ENCODE peak calls at places on chromosomes 16 and 17, in nine cellular contexts. U is epithelial cell of proximal tubule; S is mammary epithelial cell; D is GM23338; R is astrocyte of the spinal cord; C is ovary; G is foreskin fibroblast; T is CD4-positive, alpha-beta T cell; N is Peyer's patch. Z is an unnamed sample.

GRCh38 chr16:9107025-9107970 is 15.9 kb downstream of the HAPSTR1 start:
- DNase-seq in U (no peak), S (no peak), D (no peak), R (no peak), C (no peak), G (no peak), T (no peak), N (no peak), Z (peak; percentile 52)

GRCh38 chr17:77396610-77397009 is 255.8 kb downstream of the SEC14L1 start:
- DNase-seq in U (no peak), S (no peak), D (no peak), R (no peak), C (no peak), G (peak; percentile 87), T (no peak), N (no peak), Z (no peak)

GRCh38 chr17:50944054-50944901 is 78.1 kb upstream of the TOB1 start:
- DNase-seq in U (no peak), S (no peak), D (peak; percentile 74), R (no peak), C (peak; percentile 62), G (peak; percentile 71), T (peak; percentile 68), N (peak; percentile 93), Z (no peak)

GRCh38 chr16:68284847-68285246 is 20.5 kb downstream of the SLC7A6 start:
- DNase-seq in U (no peak), S (no peak), D (no peak), R (no peak), C (no peak), G (no peak), T (no peak), N (peak; percentile 84), Z (no peak)

GRCh38 chr17:46720408-46720807 is 98.1 kb downstream of the WNT3 start:
- DNase-seq in U (no peak), S (no peak), D (no peak), R (no peak), C (no peak), G (no peak), T (no peak), N (no peak), Z (no peak)

GRCh38 chr17:77428901-77429734 is 288.3 kb downstream of the SEC14L1 start:
- DNase-seq in U (no peak), S (no peak), D (no peak), R (no peak), C (no peak), G (no peak), T (no peak), N (no peak), Z (no peak)

GRCh38 chr16:7338826-7339225 is 6.2 kb downstream of the RBFOX1 start:
- DNase-seq in U (no peak), S (no peak), D (no peak), R (no peak), C (no peak), G (no peak), T (no peak), N (no peak), Z (no peak)

GRCh38 chr17:48723555-48724239 is 712 bp downstream of the PRAC2 start:
- DNase-seq in U (no peak), S (no peak), D (peak; percentile 88), R (no peak), C (no peak), G (no peak), T (no peak), N (no peak), Z (no peak)

GRCh38 chr17:79811036-79811887 is 14.4 kb upstream of the CBX8 start:
- DNase-seq in U (no peak), S (peak; percentile 43), D (peak; percentile 65), R (no peak), C (no peak), G (no peak), T (no peak), N (no peak), Z (no peak)

GRCh38 chr16:4245400-4245799 is 3.5 kb upstream of the SRL start:
- DNase-seq in U (no peak), S (no peak), D (no peak), R (no peak), C (no peak), G (peak; percentile 36), T (no peak), N (no peak), Z (no peak)

GRCh38 chr17:36755586-36755985 is 154.2 kb downstream of the MRM1 start:
- DNase-seq in U (no peak), S (peak; percentile 18), D (peak; percentile 85), R (no peak), C (no peak), G (no peak), T (peak; percentile 13), N (peak; percentile 60), Z (no peak)

DNA sequence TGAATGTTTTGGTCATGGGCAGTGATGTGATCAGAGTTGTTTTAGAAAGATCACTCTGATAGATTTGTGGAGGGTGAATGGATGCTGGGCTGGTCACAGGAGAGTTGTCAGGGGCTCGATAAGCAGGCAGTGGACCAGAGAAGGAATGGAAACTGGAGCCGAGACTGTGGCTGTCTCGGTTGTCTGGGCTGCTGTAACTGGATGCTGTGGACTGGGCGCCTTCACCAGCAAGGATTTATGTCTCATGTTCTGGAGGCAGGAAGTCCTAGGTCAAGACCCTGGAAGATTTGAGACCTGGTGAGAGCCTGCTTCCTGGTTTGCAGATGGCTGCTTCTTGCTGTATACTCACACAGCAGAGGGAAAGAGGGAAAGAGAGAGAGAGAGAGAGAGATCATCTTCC is 203.6 kb downstream of the HS3ST4 start:
- DNase-seq in U (no peak), S (no peak), D (no peak), R (no peak), C (no peak), G (no peak), T (no peak), N (no peak), Z (no peak)
- TF ChIP-seq CTCF in U (no peak), S (no peak), D (no peak), R (no peak), C (no peak), G (no peak), T (no peak), N (no peak), Z (no peak)

GRCh38 chr16:27894441-27894840 is 169.1 kb downstream of the GSG1L start:
- DNase-seq in U (no peak), S (no peak), D (no peak), R (no peak), C (no peak), G (no peak), T (no peak), N (no peak), Z (no peak)

GRCh38 chr16:27890006-27890405 is 173.5 kb downstream of the GSG1L start:
- DNase-seq in U (no peak), S (no peak), D (no peak), R (no peak), C (no peak), G (no peak), T (no peak), N (no peak), Z (no peak)

GRCh38 chr16:27890866-27891265 is 172.6 kb downstream of the GSG1L start:
- DNase-seq in U (no peak), S (no peak), D (peak; percentile 33), R (no peak), C (no peak), G (no peak), T (no peak), N (no peak), Z (no peak)

DNA sequence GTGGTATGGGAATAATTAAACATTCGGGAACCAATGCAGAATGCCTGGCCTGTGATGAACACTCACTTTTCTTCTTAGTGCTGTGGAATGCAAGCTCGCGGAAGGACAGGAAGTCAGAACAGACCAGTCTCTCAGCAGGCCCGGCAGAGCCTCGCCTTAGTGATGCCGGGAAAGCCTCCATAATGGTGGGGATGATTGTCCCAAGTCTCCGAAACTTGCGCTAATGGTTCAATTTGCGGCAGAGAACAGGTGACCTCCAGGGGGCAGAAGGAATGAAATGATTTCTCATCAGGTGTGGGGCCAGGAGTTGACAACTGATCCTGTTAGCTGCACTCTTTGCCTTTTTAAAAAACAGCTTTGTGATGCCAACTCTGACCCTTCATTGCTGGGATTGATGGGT is 170.6 kb downstream of the GSG1L start:
- DNase-seq in U (no peak), S (no peak), D (peak; percentile 85), R (no peak), C (no peak), G (no peak), T (no peak), N (no peak), Z (no peak)
- TF ChIP-seq CTCF in U (peak; percentile 16), S (no peak), D (peak; percentile 50), R (no peak), C (no peak), G (no peak), T (no peak), N (no peak), Z (no peak)

DNA sequence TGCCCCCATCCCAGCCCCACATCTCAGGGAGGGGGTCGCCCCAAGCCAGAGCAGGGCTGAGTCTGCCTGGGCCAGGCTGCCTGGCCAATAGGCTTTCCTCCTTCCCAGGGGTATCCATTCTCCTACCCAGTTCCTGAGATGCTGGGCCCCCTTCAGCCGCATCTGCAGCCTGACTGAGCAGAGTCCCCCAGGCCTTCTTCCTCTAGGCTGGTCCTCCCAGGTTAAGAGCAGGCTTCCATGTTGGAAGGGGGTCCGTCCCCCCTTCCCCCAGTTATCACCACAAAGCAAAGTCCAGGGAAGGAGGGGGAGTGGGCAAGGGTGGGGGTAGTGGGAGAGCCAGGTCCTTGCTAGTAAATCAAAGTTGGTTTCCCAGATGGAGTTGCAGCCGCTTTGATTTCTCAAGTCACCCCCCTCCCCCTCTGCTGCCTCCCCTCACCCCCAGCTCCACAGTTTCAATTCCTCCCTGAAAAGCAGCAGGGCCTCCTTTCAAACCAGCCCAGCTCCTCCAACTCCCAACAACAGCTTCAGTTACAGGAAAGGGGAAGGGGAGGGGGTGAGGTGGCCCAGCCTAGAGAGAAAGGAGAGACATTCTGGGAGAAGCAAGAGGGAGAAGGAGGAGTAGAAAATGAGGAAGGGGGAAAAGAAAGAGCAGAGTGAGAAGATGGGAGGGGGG is 9.5 kb upstream of the FZD2 start:
- DNase-seq in U (no peak), S (no peak), D (peak; percentile 79), R (peak; percentile 50), C (no peak), G (no peak), T (no peak), N (no peak), Z (no peak)
- TF ChIP-seq CTCF in U (no peak), S (no peak), D (no peak), R (no peak), C (no peak), G (no peak), T (no peak), N (no peak), Z (no peak)

DNA sequence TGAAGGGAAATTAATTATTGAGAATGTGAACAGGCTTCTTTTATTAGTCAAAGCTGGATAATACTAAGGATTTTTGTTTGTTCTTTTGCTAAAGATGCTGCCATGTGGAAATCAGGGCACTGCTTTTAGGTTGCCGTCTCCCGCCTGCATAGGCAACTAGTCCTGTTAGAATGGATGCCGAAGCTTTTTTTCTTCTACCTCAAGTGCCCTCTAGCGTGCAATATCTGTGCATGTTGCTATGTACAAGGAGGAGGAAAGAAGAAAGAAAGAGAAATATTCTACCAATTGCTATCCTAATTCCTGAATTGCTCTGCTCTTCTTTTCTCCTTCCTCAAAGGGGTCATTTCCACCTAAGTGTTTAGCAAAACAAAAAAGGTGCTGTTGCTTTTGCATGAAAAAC is 5.2 kb upstream of the CDH8 start:
- DNase-seq in U (no peak), S (peak; percentile 27), D (peak; percentile 79), R (peak; percentile 58), C (no peak), G (no peak), T (no peak), N (no peak), Z (peak; percentile 65)
- TF ChIP-seq CTCF in U (peak; percentile 55), S (peak; percentile 73), D (peak; percentile 64), R (peak; percentile 67), C (no peak), G (peak; percentile 41), T (no peak), N (no peak), Z (peak; percentile 75)

GRCh38 chr17:54968259-54968953 is at the start of the genes COX11 and STXBP4:
- DNase-seq in U (peak; percentile 70), S (peak; percentile 96), D (peak; percentile 96), R (peak; percentile 99), C (peak; percentile 94), G (peak; percentile 98), T (peak; percentile 94), N (peak; percentile 98), Z (peak; percentile 96)
- TF ChIP-seq CTCF in U (no peak), S (no peak), D (peak; percentile 40), R (peak; percentile 62), C (no peak), G (no peak), T (no peak), N (peak; percentile 51), Z (peak; percentile 70)

Z was measured in brain microvascular endothelial cell.